ENCODE peak calls at places on chromosomes 4 and X, in ten cellular contexts. W is A549, Y is tibial nerve, X is right lobe of liver, V is ovary, C is IMR-90, O is suprapubic skin, I is esophagus squamous epithelium, U is gastrocnemius medialis, S is heart left ventricle. J is an unnamed sample.

GRCh38 chr4:152850377-152850776 is 70.6 kb downstream of the ARFIP1 start:
- DNase-seq in S (no peak), W (no peak), U (peak; percentile 51), O (peak; percentile 58), X (peak; percentile 41), I (peak; percentile 5), V (no peak), Y (no peak), C (peak; percentile 54), J (no peak)

GRCh38 chr4:175947117-175947722 is 118.4 kb upstream of the WDR17 start:
- DNase-seq in I (no peak), X (no peak), W (peak; percentile 17), V (no peak), S (no peak), U (no peak), O (no peak), C (peak; percentile 43), Y (no peak), J (no peak)

GRCh38 chrX:100864967-100865366 is 9.2 kb downstream of the NOX1 start:
- DNase-seq in W (no peak), S (no peak), I (no peak), Y (no peak), O (no peak), X (no peak), C (peak; percentile 57), U (no peak), V (no peak), J (no peak)

GRCh38 chr4:5972571-5972970 is 45.7 kb downstream of the C4orf50 start:
- DNase-seq in Y (no peak), C (no peak), S (no peak), X (no peak), I (no peak), U (no peak), O (no peak), V (no peak), W (no peak), J (no peak)

GRCh38 chrX:3094261-3094660 is 53.0 kb downstream of the ARSF start:
- DNase-seq in Y (no peak), S (no peak), W (peak; percentile 16), U (no peak), X (no peak), C (no peak), V (no peak), I (no peak), O (no peak), J (peak; percentile 9)

GRCh38 chrX:53479295-53479694 is 45.1 kb upstream of the HSD17B10 start:
- DNase-seq in V (no peak), I (no peak), W (peak; percentile 21), O (no peak), X (no peak), S (no peak), C (peak; percentile 16), Y (no peak), U (no peak), J (no peak)

GRCh38 chr4:100742045-100742444 is 224.2 kb upstream of the EMCN start:
- DNase-seq in X (no peak), W (peak; percentile 55), Y (no peak), C (peak; percentile 19), I (no peak), U (no peak), S (no peak), V (no peak), O (no peak), J (no peak)

GRCh38 chr4:128663325-128663724 is 146.2 kb upstream of the JADE1 start:
- DNase-seq in X (no peak), Y (no peak), I (no peak), C (no peak), U (no peak), S (no peak), W (no peak), O (no peak), V (no peak), J (peak; percentile 50)

GRCh38 chr4:38965866-38966265 is 66.3 kb downstream of the TMEM156 start:
- DNase-seq in I (no peak), Y (no peak), X (no peak), O (no peak), U (no peak), C (no peak), V (no peak), S (no peak), W (no peak), J (no peak)

GRCh38 chr4:38964942-38965775 is 67.0 kb downstream of the TMEM156 start:
- DNase-seq in I (no peak), U (no peak), V (no peak), Y (no peak), O (no peak), S (no peak), W (no peak), C (no peak), X (no peak), J (no peak)

GRCh38 chr4:38968668-38969067 is 63.5 kb downstream of the TMEM156 start:
- DNase-seq in U (no peak), O (no peak), C (no peak), Y (no peak), I (no peak), V (no peak), W (no peak), S (no peak), X (no peak), J (no peak)

DNA sequence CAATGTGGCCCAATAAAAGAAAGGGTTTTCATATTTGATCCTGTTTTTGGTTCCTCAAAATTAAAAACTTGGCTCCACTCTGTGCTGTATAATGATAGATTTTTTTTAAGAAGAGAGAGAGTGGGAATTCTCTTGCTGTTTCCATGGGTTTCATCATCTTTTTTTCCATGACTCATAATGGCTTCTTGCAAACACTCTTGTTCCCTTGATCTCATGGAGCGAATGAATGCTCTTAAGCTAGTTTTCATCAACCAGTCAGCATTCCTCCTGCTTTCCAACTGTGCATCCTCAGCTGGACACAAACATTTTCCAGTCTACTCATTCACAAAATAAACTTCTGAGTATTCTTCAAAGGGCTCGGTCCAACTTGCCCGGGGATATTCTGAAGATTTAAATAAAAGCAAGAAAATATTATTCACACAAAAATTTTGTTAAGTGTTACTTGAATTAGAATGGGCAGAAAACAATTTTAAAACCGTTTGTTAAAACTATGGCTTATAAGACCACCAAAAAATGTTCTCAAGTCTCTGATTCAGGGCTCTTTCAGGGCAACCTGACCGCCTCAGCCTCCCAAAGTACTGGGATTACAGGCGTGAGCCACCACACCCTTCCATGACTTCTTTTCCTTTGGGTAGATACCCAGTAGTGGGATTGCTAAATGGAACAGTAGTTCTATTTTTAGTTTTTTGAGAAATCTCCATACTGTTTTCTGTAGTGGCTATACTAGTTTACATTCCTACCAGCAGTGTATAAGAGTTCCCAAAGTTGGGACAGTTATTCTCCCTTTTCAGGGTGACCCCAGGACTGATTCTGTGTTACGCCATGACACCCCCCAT is 64.7 kb downstream of the TMEM156 start:
- DNase-seq in X (no peak), I (no peak), V (no peak), Y (no peak), C (peak; percentile 100), O (no peak), U (no peak), S (no peak), W (peak; percentile 76), J (no peak)
- H3K27ac ChIP-seq in X (peak overlapping the region; percentile 74), I (no peak overlapping the region), V (no peak overlapping the region), Y (peak overlapping the region; percentile 65), C (peak overlapping the region; percentile 99), O (no peak overlapping the region), U (no peak overlapping the region), S (no peak overlapping the region), W (peak overlapping the region; percentile 87), J (peak overlapping the region; percentile 21)

GRCh38 chrX:78950157-78950556 is 5.0 kb downstream of the P2RY10 start:
- DNase-seq in Y (no peak), C (no peak), W (no peak), O (no peak), U (no peak), V (no peak), I (no peak), X (no peak), S (no peak), J (no peak)

GRCh38 chrX:78946178-78946896 is 1.1 kb downstream of the P2RY10 start:
- DNase-seq in V (no peak), O (no peak), U (no peak), S (no peak), X (no peak), C (no peak), Y (no peak), W (no peak), I (no peak), J (no peak)

GRCh38 chrX:78944351-78944750 is 840 bp upstream of the P2RY10 start:
- DNase-seq in S (no peak), X (no peak), V (no peak), C (no peak), W (no peak), O (no peak), U (no peak), Y (no peak), I (no peak), J (no peak)

DNA sequence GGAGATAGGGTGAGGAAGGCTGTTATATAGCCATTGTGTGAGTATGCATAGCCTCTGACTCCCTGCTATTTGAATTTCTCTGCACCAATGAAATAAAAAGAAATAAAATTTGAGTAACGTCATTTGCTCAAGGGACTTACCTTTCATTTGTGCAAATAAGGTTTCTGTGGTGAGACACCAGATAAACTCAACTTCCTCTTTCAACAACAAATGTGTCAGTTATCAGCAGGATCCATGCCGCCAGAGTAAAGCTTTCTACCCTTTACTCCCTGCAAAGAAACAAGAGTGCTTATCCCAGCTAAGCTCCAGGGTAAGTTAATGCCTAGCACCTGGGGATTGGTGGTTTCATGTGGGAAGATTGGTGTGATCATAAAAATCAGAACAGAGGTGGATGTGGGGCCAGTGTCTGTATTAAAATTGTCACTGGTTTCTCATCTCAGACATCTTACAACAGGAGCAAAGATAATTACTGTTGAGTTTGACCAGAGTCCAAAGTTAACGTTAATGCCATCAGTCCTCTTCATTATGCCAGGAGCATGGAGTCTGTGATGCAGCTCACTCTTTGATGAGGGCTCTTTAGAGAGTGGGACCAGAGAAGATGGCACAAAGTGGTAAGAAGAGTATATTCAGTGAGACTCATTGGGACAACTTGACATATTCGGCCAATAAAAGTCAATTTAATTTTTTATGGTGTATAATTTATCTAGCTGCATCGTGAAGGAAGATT is at the start of gene P2RY10:
- DNase-seq in S (no peak), C (no peak), W (no peak), U (no peak), V (no peak), X (no peak), Y (no peak), O (no peak), I (no peak), J (peak; percentile 24)
- TF ChIP-seq POLR2A in S (no peak), C (no peak), W (no peak), U (no peak), V (no peak), X (no peak), Y (no peak), O (no peak), I (no peak), J (peak; percentile 60)

GRCh38 chr4:1244978-1245471 is 3.9 kb downstream of the CTBP1 start:
- DNase-seq in S (no peak), V (no peak), W (no peak), O (peak; percentile 55), U (no peak), I (no peak), X (no peak), Y (peak; percentile 9), C (no peak), J (no peak)

GRCh38 chr4:1246901-1247810 is 1.8 kb downstream of the CTBP1 start:
- DNase-seq in X (peak; percentile 21), S (peak; percentile 53), W (no peak), C (no peak), U (no peak), Y (no peak), O (peak; percentile 66), V (peak; percentile 49), I (no peak), J (peak; percentile 26)

GRCh38 chr4:1244081-1244977 is 4.6 kb downstream of the CTBP1 start:
- DNase-seq in W (no peak), V (peak; percentile 51), U (no peak), Y (peak; percentile 1), X (peak; percentile 58), O (peak; percentile 68), S (peak; percentile 61), C (no peak), I (no peak), J (peak; percentile 16)

GRCh38 chr4:1246111-1246881 is 2.6 kb downstream of the CTBP1 start:
- DNase-seq in V (peak; percentile 44), I (no peak), S (peak; percentile 62), O (peak; percentile 66), U (no peak), Y (no peak), X (peak; percentile 30), W (no peak), C (no peak), J (peak; percentile 30)

GRCh38 chr4:1245481-1246051 is 3.4 kb downstream of the CTBP1 start:
- DNase-seq in S (peak; percentile 49), C (no peak), W (no peak), V (no peak), O (peak; percentile 59), X (no peak), Y (peak; percentile 10), U (no peak), I (no peak), J (peak; percentile 6)
- H3K27ac ChIP-seq in S (no peak overlapping the region), C (no peak overlapping the region), W (no peak overlapping the region), V (no peak overlapping the region), O (no peak overlapping the region), X (no peak overlapping the region), Y (peak overlapping the region; percentile 97), U (peak overlapping the region; percentile 99), I (peak overlapping the region; percentile 39), J (no peak overlapping the region)

GRCh38 chr4:112145326-112145819 is at the start of gene FAM241A:
- DNase-seq in I (peak; percentile 42), C (peak; percentile 64), Y (peak; percentile 80), S (peak; percentile 96), O (peak; percentile 90), V (peak; percentile 91), W (peak; percentile 80), X (peak; percentile 92), U (peak; percentile 75), J (peak; percentile 89)
- TF ChIP-seq POLR2A in I (no peak), C (peak; percentile 38), Y (peak; percentile 88), S (peak; percentile 98), O (no peak), V (peak; percentile 84), W (peak; percentile 72), X (peak; percentile 92), U (peak; percentile 84), J (peak; percentile 35)